ENCODE peak calls at places on chromosome 10, in nine cellular contexts. I is stimulated activated CD4-positive, alpha-beta T cell treated with anti-CD3 and anti-CD28 coated beads, Interleukin-4, amount 100 ng/mL, for 4 hours; X is ascending aorta; E is HT-29; K is endothelial cell; D is non-pigmented ciliary epithelial cell; O is NCI-H82; A is psoas muscle; Y is esophagus squamous epithelium. C is an unnamed sample.
A peak's percentile ranks its signal among the peaks of the same experiment; 100 is the strongest.

GRCh38 chr10:10564081-10564480 is 453.6 kb upstream of the CELF2 start:
- DNase-seq in I (no peak), X (no peak), E (no peak), K (no peak), D (no peak), O (no peak), A (no peak), Y (no peak), C (peak; percentile 30)

GRCh38 chr10:5014936-5015335 is 11.3 kb upstream of the AKR1C2 start:
- DNase-seq in I (no peak), X (no peak), E (peak; percentile 46), K (no peak), D (no peak), O (peak; percentile 12), A (no peak), Y (no peak), C (no peak)

GRCh38 chr10:123891147-123892011 is at the start of gene CPXM2:
- DNase-seq in I (no peak), X (peak; percentile 67), E (no peak), K (peak; percentile 20), D (no peak), O (no peak), A (peak; percentile 46), Y (no peak), C (peak; percentile 67)

GRCh38 chr10:111650088-111650487 is 533.5 kb downstream of the GPAM start:
- DNase-seq in I (no peak), X (no peak), E (no peak), K (no peak), D (no peak), O (peak; percentile 13), A (no peak), Y (no peak), C (no peak)

GRCh38 chr10:63711866-63712716 is 190.9 kb downstream of the REEP3 start:
- DNase-seq in I (no peak), X (peak; percentile 98), E (peak; percentile 98), K (no peak), D (peak; percentile 74), O (peak; percentile 77), A (peak; percentile 90), Y (peak; percentile 43), C (peak; percentile 53)

GRCh38 chr10:48803831-48804584 is 119.3 kb downstream of the WDFY4 start:
- DNase-seq in I (no peak), X (no peak), E (no peak), K (no peak), D (no peak), O (no peak), A (no peak), Y (no peak), C (no peak)

GRCh38 chr10:119104653-119105024 is 726 bp downstream of the DENND10 start:
- DNase-seq in I (no peak), X (peak; percentile 64), E (peak; percentile 24), K (no peak), D (no peak), O (peak; percentile 47), A (no peak), Y (no peak), C (peak; percentile 78)

GRCh38 chr10:123194056-123194455 is 39.9 kb downstream of the BUB3 start:
- DNase-seq in I (no peak), X (no peak), E (no peak), K (no peak), D (no peak), O (no peak), A (no peak), Y (no peak), C (no peak)

GRCh38 chr10:100998991-100999741 is 442 bp upstream of the LZTS2 start:
- DNase-seq in I (peak; percentile 79), X (peak; percentile 89), E (peak; percentile 81), K (peak; percentile 84), D (no peak), O (peak; percentile 72), A (peak; percentile 88), Y (no peak), C (peak; percentile 92)

GRCh38 chr10:114167985-114168384 is 6.0 kb downstream of the CCDC186 start:
- DNase-seq in I (no peak), X (no peak), E (no peak), K (no peak), D (no peak), O (no peak), A (no peak), Y (no peak), C (no peak)

GRCh38 chr10:111076191-111076681 is 593 bp upstream of the ADRA2A start:
- DNase-seq in I (peak; percentile 53), X (no peak), E (peak; percentile 74), K (peak; percentile 89), D (no peak), O (peak; percentile 82), A (peak; percentile 49), Y (no peak), C (peak; percentile 92)

GRCh38 chr10:72692057-72692891 is at the start of gene MCU:
- DNase-seq in I (peak; percentile 91), X (peak; percentile 98), E (peak; percentile 95), K (peak; percentile 91), D (no peak), O (peak; percentile 55), A (peak; percentile 94), Y (peak; percentile 67), C (peak; percentile 98)

GRCh38 chr10:105707603-105708002 is 1066.5 kb downstream of the SORCS3 start:
- DNase-seq in I (no peak), X (no peak), E (no peak), K (no peak), D (no peak), O (no peak), A (no peak), Y (no peak), C (no peak)

GRCh38 chr10:126059101-126059826 is 162.9 kb downstream of the FANK1 start:
- DNase-seq in I (no peak), X (no peak), E (no peak), K (no peak), D (no peak), O (no peak), A (no peak), Y (no peak), C (no peak)

GRCh38 chr10:129935102-129935860 is 28.8 kb downstream of the EBF3 start:
- DNase-seq in I (no peak), X (no peak), E (no peak), K (no peak), D (no peak), O (no peak), A (no peak), Y (no peak), C (no peak)

GRCh38 chr10:84613336-84614021 is 285.1 kb downstream of the CCSER2 start:
- DNase-seq in I (no peak), X (no peak), E (peak; percentile 79), K (peak; percentile 63), D (no peak), O (peak; percentile 84), A (no peak), Y (no peak), C (peak; percentile 79)

GRCh38 chr10:60570941-60571340 is 181.3 kb upstream of the ANK3 start:
- DNase-seq in I (no peak), X (no peak), E (no peak), K (no peak), D (no peak), O (peak; percentile 4), A (no peak), Y (no peak), C (no peak)

GRCh38 chr10:98254234-98254858 is 13.6 kb downstream of the LOXL4 start:
- DNase-seq in I (no peak), X (no peak), E (no peak), K (no peak), D (no peak), O (no peak), A (no peak), Y (no peak), C (no peak)

GRCh38 chr10:65320256-65321026 is 1605.4 kb upstream of the LRRTM3 start:
- DNase-seq in I (no peak), X (no peak), E (no peak), K (no peak), D (no peak), O (no peak), A (no peak), Y (no peak), C (no peak)

GRCh38 chr10:120369831-120370230 is 87.2 kb upstream of the PLPP4 start:
- DNase-seq in I (no peak), X (no peak), E (no peak), K (no peak), D (no peak), O (no peak), A (no peak), Y (no peak), C (peak; percentile 25)

GRCh38 chr10:42988069-42988468 is 88.8 kb upstream of the RET start:
- DNase-seq in I (no peak), X (no peak), E (no peak), K (peak; percentile 2), D (no peak), O (no peak), A (no peak), Y (no peak), C (no peak)

GRCh38 chr10:101071266-101071884 is 9.6 kb downstream of the KAZALD1 start:
- DNase-seq in I (peak; percentile 12), X (peak; percentile 72), E (no peak), K (no peak), D (no peak), O (no peak), A (no peak), Y (no peak), C (peak; percentile 43)

GRCh38 chr10:95729323-95730055 is 26.5 kb upstream of the ENTPD1 start:
- DNase-seq in I (no peak), X (no peak), E (no peak), K (no peak), D (no peak), O (no peak), A (no peak), Y (no peak), C (peak; percentile 27)

GRCh38 chr10:79946270-79947082 is 2.4 kb downstream of the SFTPD start:
- DNase-seq in I (no peak), X (peak; percentile 24), E (no peak), K (no peak), D (no peak), O (no peak), A (no peak), Y (no peak), C (no peak)

GRCh38 chr10:59562126-59562525 is 147.5 kb downstream of the SLC16A9 start:
- DNase-seq in I (no peak), X (no peak), E (no peak), K (no peak), D (no peak), O (no peak), A (no peak), Y (no peak), C (no peak)

C was measured in left kidney.